ENCODE peak calls at places on chromosomes 5 and 9, in seven cellular contexts. V is GM04503; W is stimulated activated naive CD8-positive, alpha-beta T cell treated with anti-CD3 and anti-CD28 coated beads, Interleukin-15, amount 100 ng/mL, for 72 hours; E is germinal center; Y is hepatic stellate cell; I is WERI-Rb-1; F is stimulated activated CD4-positive, alpha-beta T cell treated with anti-CD3 and anti-CD28 coated beads, TNF-alpha, amount 100 ng/mL, for 4 hours. K is an unnamed sample.

GRCh38 chr5:17316973-17317459 is 99.6 kb downstream of the BASP1 start:
- DNase-seq in V (no peak), W (no peak), E (peak; percentile 33), Y (no peak), I (no peak), F (no peak), K (no peak)

GRCh38 chr5:38780950-38781349 is 64.9 kb upstream of the OSMR start:
- DNase-seq in V (peak; percentile 43), W (no peak), E (no peak), Y (no peak), I (no peak), F (no peak), K (no peak)

GRCh38 chr9:112194969-112195431 is 19.9 kb upstream of the SUSD1 start:
- DNase-seq in V (no peak), W (no peak), E (no peak), Y (no peak), I (no peak), F (no peak), K (no peak)

GRCh38 chr5:93100433-93100832 is 480.6 kb downstream of the NR2F1-AS1 start:
- DNase-seq in V (peak; percentile 49), W (no peak), E (no peak), Y (no peak), I (no peak), F (no peak), K (no peak)

GRCh38 chr9:35820076-35820475 is 5.2 kb upstream of the HINT2 start:
- DNase-seq in V (no peak), W (no peak), E (no peak), Y (peak; percentile 65), I (no peak), F (no peak), K (no peak)

GRCh38 chr9:112010537-112010936 is 113.9 kb downstream of the UGCG start:
- DNase-seq in V (no peak), W (no peak), E (no peak), Y (no peak), I (no peak), F (no peak), K (no peak)

GRCh38 chr5:168301593-168302388 is 10.3 kb downstream of the WWC1 start:
- DNase-seq in V (no peak), W (no peak), E (no peak), Y (no peak), I (no peak), F (no peak), K (no peak)

GRCh38 chr5:140549237-140550144 is 2.0 kb downstream of the EIF4EBP3 start:
- DNase-seq in V (no peak), W (no peak), E (no peak), Y (no peak), I (no peak), F (no peak), K (no peak)

GRCh38 chr9:137007060-137007815 is 10.9 kb upstream of the CLIC3 start:
- DNase-seq in V (no peak), W (no peak), E (no peak), Y (no peak), I (no peak), F (no peak), K (no peak)

GRCh38 chr9:80175286-80175906 is 603.6 kb downstream of the TLE4 start:
- DNase-seq in V (no peak), W (no peak), E (peak; percentile 8), Y (peak; percentile 10), I (peak; percentile 14), F (no peak), K (no peak)

GRCh38 chr5:132753135-132753987 is 6.1 kb downstream of the CCNI2 start:
- DNase-seq in V (no peak), W (no peak), E (no peak), Y (peak; percentile 43), I (peak; percentile 57), F (no peak), K (no peak)

GRCh38 chr5:57171818-57172465 is 1.9 kb upstream of the GPBP1 start:
- DNase-seq in V (no peak), W (peak; percentile 52), E (no peak), Y (no peak), I (no peak), F (no peak), K (no peak)

GRCh38 chr9:84828101-84828500 is 158.6 kb downstream of the NTRK2 start:
- DNase-seq in V (no peak), W (no peak), E (no peak), Y (no peak), I (no peak), F (no peak), K (no peak)

GRCh38 chr9:19232830-19233194 is 2.3 kb downstream of the DENND4C start:
- DNase-seq in V (no peak), W (no peak), E (no peak), Y (peak; percentile 38), I (no peak), F (no peak), K (no peak)

GRCh38 chr5:87411586-87412416 is 929 bp downstream of the CCNH start:
- DNase-seq in V (no peak), W (no peak), E (peak; percentile 8), Y (peak; percentile 2), I (no peak), F (no peak), K (no peak)

GRCh38 chr9:88538311-88539085 is 3.5 kb downstream of the NXNL2 start:
- DNase-seq in V (no peak), W (no peak), E (no peak), Y (no peak), I (no peak), F (no peak), K (no peak)

GRCh38 chr9:97768731-97769130 is 71.6 kb upstream of the XPA start:
- DNase-seq in V (peak; percentile 89), W (no peak), E (no peak), Y (no peak), I (no peak), F (no peak), K (no peak)

GRCh38 chr5:53199882-53200281 is 90.3 kb upstream of the MOCS2 start:
- DNase-seq in V (no peak), W (no peak), E (no peak), Y (no peak), I (no peak), F (no peak), K (no peak)

GRCh38 chr5:176736271-176736965 is 73.9 kb upstream of the UNC5A start:
- DNase-seq in V (no peak), W (no peak), E (no peak), Y (no peak), I (no peak), F (no peak), K (no peak)

GRCh38 chr5:94640176-94640575 is 21.7 kb downstream of the SLF1 start:
- DNase-seq in V (no peak), W (no peak), E (no peak), Y (no peak), I (no peak), F (no peak), K (no peak)

GRCh38 chr5:141338538-141339306 is at the start of gene PCDHGA2:
- DNase-seq in V (peak; percentile 37), W (no peak), E (peak; percentile 64), Y (peak; percentile 79), I (peak; percentile 25), F (no peak), K (no peak)

GRCh38 chr9:93531374-93531773 is 45.0 kb upstream of the PHF2 start:
- DNase-seq in V (no peak), W (no peak), E (no peak), Y (no peak), I (no peak), F (no peak), K (no peak)

GRCh38 chr9:128862401-128862851 is 19.3 kb downstream of the KYAT1 start:
- DNase-seq in V (no peak), W (no peak), E (no peak), Y (no peak), I (no peak), F (no peak), K (no peak)

GRCh38 chr9:68685770-68686169 is 19.3 kb upstream of the PIP5K1B start:
- DNase-seq in V (no peak), W (peak; percentile 37), E (peak; percentile 70), Y (no peak), I (peak; percentile 43), F (no peak), K (peak; percentile 25)

GRCh38 chr9:87853843-87854242 is 28.8 kb upstream of the SPATA31E1 start:
- DNase-seq in V (no peak), W (no peak), E (no peak), Y (no peak), I (peak; percentile 82), F (no peak), K (no peak)

GRCh38 chr9:111902396-111903147 is 6.0 kb downstream of the UGCG start:
- DNase-seq in V (no peak), W (no peak), E (no peak), Y (no peak), I (no peak), F (no peak), K (no peak)

GRCh38 chr9:134965851-134966250 is 48.1 kb upstream of the FCN1 start:
- DNase-seq in V (no peak), W (no peak), E (no peak), Y (no peak), I (peak; percentile 1), F (no peak), K (no peak)

GRCh38 chr5:177005619-177006264 is 837 bp downstream of the UIMC1 start:
- DNase-seq in V (no peak), W (peak; percentile 76), E (peak; percentile 66), Y (peak; percentile 55), I (peak; percentile 51), F (peak; percentile 47), K (peak; percentile 73)

K was measured in T-helper 2 cell treated with Interferon-gamma antibody and Interleukin-4, amounts not matched to agents 5 μg/mL and 100 μg/mL, for 36 hours.